ENCODE peak calls at places on chromosomes 6 and 20, in eight cellular contexts. C is GM12865, T is ovary, W is neural crest cell, G is bronchial epithelial cell, S is epithelial cell of esophagus, I is tibial nerve, D is transverse colon. Y is an unnamed sample.

GRCh38 chr6:139262519-139263300 is 29.1 kb downstream of the TXLNB start:
- DNase-seq in C (peak; percentile 52), T (no peak), W (no peak), G (peak; percentile 74), S (peak; percentile 69), I (no peak), D (no peak), Y (peak; percentile 37)

GRCh38 chr6:12077021-12077420 is 64.9 kb downstream of the HIVEP1 start:
- DNase-seq in C (no peak), T (no peak), W (no peak), G (no peak), S (no peak), I (no peak), D (no peak), Y (no peak)

GRCh38 chr20:32560989-32561830 is 23.9 kb downstream of the NOL4L start:
- DNase-seq in C (no peak), T (no peak), W (no peak), G (no peak), S (no peak), I (no peak), D (no peak), Y (peak; percentile 73)

GRCh38 chr6:148110925-148111324 is 231.7 kb upstream of the SASH1 start:
- DNase-seq in C (no peak), T (no peak), W (no peak), G (no peak), S (no peak), I (no peak), D (no peak), Y (no peak)

GRCh38 chr6:149053848-149054558 is 263.5 kb upstream of the TAB2 start:
- DNase-seq in C (no peak), T (no peak), W (no peak), G (no peak), S (no peak), I (no peak), D (no peak), Y (no peak)

GRCh38 chr20:7161690-7162089 is 394.2 kb downstream of the BMP2 start:
- DNase-seq in C (no peak), T (no peak), W (no peak), G (peak; percentile 42), S (peak; percentile 49), I (peak; percentile 32), D (peak; percentile 10), Y (peak; percentile 1)

GRCh38 chr20:10388571-10388970 is 45.5 kb downstream of the MKKS start:
- DNase-seq in C (no peak), T (no peak), W (no peak), G (no peak), S (no peak), I (no peak), D (no peak), Y (no peak)

GRCh38 chr6:170505306-170505705 is 47.8 kb downstream of the PSMB1 start:
- DNase-seq in C (no peak), T (no peak), W (no peak), G (no peak), S (no peak), I (no peak), D (peak; percentile 12), Y (no peak)

GRCh38 chr6:26450240-26450639 is 7.5 kb upstream of the BTN2A1 start:
- DNase-seq in C (no peak), T (no peak), W (no peak), G (no peak), S (no peak), I (no peak), D (no peak), Y (no peak)

GRCh38 chr20:49207071-49207470 is 12.1 kb upstream of the DDX27 start:
- DNase-seq in C (peak; percentile 32), T (no peak), W (no peak), G (no peak), S (no peak), I (no peak), D (no peak), Y (peak; percentile 45)

GRCh38 chr20:43571310-43571709 is 12.5 kb downstream of the SGK2 start:
- DNase-seq in C (no peak), T (no peak), W (no peak), G (no peak), S (no peak), I (no peak), D (no peak), Y (no peak)

GRCh38 chr6:44456070-44456965 is 68.8 kb downstream of the CDC5L start:
- DNase-seq in C (peak; percentile 66), T (peak; percentile 53), W (peak; percentile 29), G (peak; percentile 42), S (peak; percentile 53), I (no peak), D (peak; percentile 34), Y (peak; percentile 46)

GRCh38 chr20:48189177-48189576 is 403.9 kb upstream of the SULF2 start:
- DNase-seq in C (peak; percentile 25), T (no peak), W (no peak), G (peak; percentile 86), S (peak; percentile 89), I (no peak), D (no peak), Y (no peak)

GRCh38 chr20:63163171-63163570 is 52.8 kb downstream of the YTHDF1 start:
- DNase-seq in C (no peak), T (no peak), W (no peak), G (no peak), S (no peak), I (no peak), D (no peak), Y (no peak)

GRCh38 chr6:150600302-150601017 is 775 bp downstream of the PLEKHG1 start:
- DNase-seq in C (peak; percentile 74), T (peak; percentile 46), W (peak; percentile 68), G (peak; percentile 78), S (peak; percentile 79), I (peak; percentile 52), D (peak; percentile 83), Y (peak; percentile 88)

GRCh38 chr6:153167026-153167891 is 36.2 kb upstream of the RGS17 start:
- DNase-seq in C (no peak), T (no peak), W (no peak), G (peak; percentile 92), S (peak; percentile 82), I (no peak), D (no peak), Y (no peak)

GRCh38 chr6:144929262-144929661 is 644.1 kb downstream of the UTRN start:
- DNase-seq in C (no peak), T (no peak), W (no peak), G (no peak), S (no peak), I (no peak), D (no peak), Y (no peak)

DNA sequence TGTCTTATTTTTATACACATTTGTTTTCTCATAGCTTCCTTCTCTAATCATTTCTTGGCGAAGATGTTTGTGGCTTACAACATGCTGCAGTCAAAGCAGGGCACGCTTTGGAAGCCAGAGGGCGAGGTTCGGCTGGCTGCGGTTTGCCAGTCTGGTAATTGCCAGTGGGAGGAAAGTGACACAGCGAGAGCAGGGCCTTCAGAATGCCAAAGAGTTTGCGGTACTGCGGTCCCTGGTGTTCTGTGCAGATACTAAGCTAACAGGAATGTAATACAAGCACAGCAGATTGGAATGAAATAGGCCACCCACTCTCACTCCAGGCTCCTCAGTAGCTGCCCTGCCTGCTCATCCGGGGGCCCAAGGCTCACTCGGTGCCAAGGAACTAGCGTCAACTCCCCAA is 58.7 kb upstream of the TGM3 start:
- DNase-seq in C (no peak), T (peak; percentile 10), W (no peak), G (peak; percentile 81), S (peak; percentile 98), I (peak; percentile 42), D (peak; percentile 34), Y (no peak)
- TF ChIP-seq CTCF in C (no peak), T (no peak), W (no peak), G (peak; percentile 34), S (peak; percentile 61), I (no peak), D (peak; percentile 45), Y (no peak)

GRCh38 chr20:59082077-59082740 is 39.6 kb upstream of the PRELID3B start:
- DNase-seq in C (peak; percentile 11), T (no peak), W (no peak), G (peak; percentile 97), S (peak; percentile 91), I (no peak), D (no peak), Y (no peak)
- TF ChIP-seq CTCF in C (peak; percentile 16), T (no peak), W (peak; percentile 63), G (peak; percentile 10), S (no peak), I (peak; percentile 34), D (peak; percentile 42), Y (peak; percentile 38)

GRCh38 chr6:3456794-3457709 is at the start of gene SLC22A23:
- DNase-seq in C (peak; percentile 63), T (peak; percentile 69), W (peak; percentile 65), G (peak; percentile 27), S (peak; percentile 77), I (peak; percentile 50), D (peak; percentile 85), Y (peak; percentile 57)
- TF ChIP-seq CTCF in C (peak; percentile 64), T (peak; percentile 66), W (peak; percentile 78), G (peak; percentile 61), S (peak; percentile 19), I (peak; percentile 88), D (peak; percentile 66), Y (peak; percentile 84)

DNA sequence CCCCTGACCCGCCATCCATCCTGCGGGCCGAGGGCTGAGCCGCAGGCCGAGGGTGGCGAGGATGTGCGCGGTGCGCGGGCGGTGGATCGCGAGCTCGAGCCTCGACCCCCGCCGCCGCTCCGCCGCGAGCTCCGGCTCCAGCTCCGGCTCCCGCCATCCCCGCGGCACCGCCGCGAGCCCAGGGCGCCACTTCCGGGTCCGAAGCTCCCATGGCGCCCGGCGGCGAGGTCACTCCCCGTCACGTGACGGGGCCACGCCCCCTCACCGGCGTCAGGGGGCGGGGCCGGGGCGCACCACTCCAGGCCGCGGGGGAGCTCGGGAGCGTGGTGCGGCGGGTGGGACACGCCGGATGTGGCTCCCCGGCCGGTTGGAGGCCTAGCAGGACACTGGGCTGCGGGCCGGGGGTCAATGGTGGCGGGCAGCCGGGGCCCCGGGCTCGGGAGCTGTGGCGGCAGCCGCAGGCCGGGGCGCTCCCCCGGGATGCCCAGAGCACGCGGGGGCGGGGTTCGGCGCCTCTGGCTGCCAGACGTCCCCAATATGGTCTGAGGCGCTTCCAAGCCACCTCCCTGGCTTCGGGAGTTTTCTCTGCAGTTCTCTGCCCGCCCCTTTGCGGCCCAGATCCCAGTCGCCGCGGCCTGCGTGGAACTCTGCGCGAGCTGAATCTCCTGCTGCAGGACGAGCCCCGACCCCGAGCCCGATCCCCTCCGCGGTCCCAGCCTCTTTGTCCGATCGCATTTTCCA is at the start of gene MTCH1:
- DNase-seq in C (peak; percentile 95), T (peak; percentile 89), W (peak; percentile 83), G (peak; percentile 57), S (peak; percentile 89), I (peak; percentile 82), D (peak; percentile 90), Y (peak; percentile 85)
- TF ChIP-seq CTCF in C (no peak), T (no peak), W (no peak), G (no peak), S (no peak), I (no peak), D (no peak), Y (no peak)

GRCh38 chr6:9197726-9198125 is 762.4 kb upstream of the SLC35B3 start:
- DNase-seq in C (no peak), T (no peak), W (no peak), G (peak; percentile 56), S (peak; percentile 46), I (no peak), D (no peak), Y (no peak)
- TF ChIP-seq CTCF in C (no peak), T (no peak), W (no peak), G (no peak), S (no peak), I (no peak), D (no peak), Y (no peak)

Y was measured in activated CD8-positive, alpha-beta T cell treated with anti-CD3 and anti-CD28 coated beads for 36 hours.